ENCODE peak calls at places on chromosomes 12 and 14, in four cellular contexts. One of them, this sample, is unnamed.

GRCh38 chr12:31204995-31205582 is 120.9 kb downstream of the SINHCAF start:
- DNase-seq in RWPE2: no peak
- DNase-seq in colonic mucosa: no peak
- DNase-seq in GM23338: no peak
- DNase-seq in this sample: peak; percentile 25

GRCh38 chr12:8823565-8824300 is 1.3 kb downstream of the A2ML1 start:
- DNase-seq in RWPE2: no peak
- DNase-seq in colonic mucosa: no peak
- DNase-seq in GM23338: peak; percentile 93
- DNase-seq in this sample: no peak

GRCh38 chr12:94458882-94459772 is 540 bp downstream of the CEP83 start:
- DNase-seq in RWPE2: peak; percentile 44
- DNase-seq in colonic mucosa: no peak
- DNase-seq in GM23338: peak; percentile 40
- DNase-seq in this sample: peak; percentile 10

GRCh38 chr14:105331575-105332351 is 17.2 kb downstream of the PACS2 start:
- DNase-seq in RWPE2: peak; percentile 61
- DNase-seq in colonic mucosa: no peak
- DNase-seq in GM23338: no peak
- DNase-seq in this sample: no peak

GRCh38 chr12:132546647-132547046 is 56.7 kb downstream of the FBRSL1 start:
- DNase-seq in RWPE2: no peak
- DNase-seq in colonic mucosa: no peak
- DNase-seq in GM23338: no peak
- DNase-seq in this sample: no peak

GRCh38 chr12:33156042-33156441 is 259.5 kb upstream of the PKP2 start:
- DNase-seq in RWPE2: no peak
- DNase-seq in colonic mucosa: no peak
- DNase-seq in GM23338: no peak
- DNase-seq in this sample: no peak

GRCh38 chr14:40762177-40762576 is 844.5 kb upstream of the LRFN5 start:
- DNase-seq in RWPE2: no peak
- DNase-seq in colonic mucosa: no peak
- DNase-seq in GM23338: no peak
- DNase-seq in this sample: no peak

GRCh38 chr12:65962921-65963883 is 138.9 kb downstream of the HMGA2 start:
- DNase-seq in RWPE2: no peak
- DNase-seq in colonic mucosa: peak; percentile 41
- DNase-seq in GM23338: peak; percentile 84
- DNase-seq in this sample: no peak

GRCh38 chr14:37436519-37436918 is 158.5 kb downstream of the FOXA1 start:
- DNase-seq in RWPE2: no peak
- DNase-seq in colonic mucosa: peak; percentile 33
- DNase-seq in GM23338: no peak
- DNase-seq in this sample: no peak

GRCh38 chr12:76236640-76237039 is 111.6 kb downstream of the BBS10 start:
- DNase-seq in RWPE2: peak; percentile 70
- DNase-seq in colonic mucosa: no peak
- DNase-seq in GM23338: no peak
- DNase-seq in this sample: no peak

GRCh38 chr12:53970451-53970850 is 2.5 kb upstream of the HOXC11 start:
- DNase-seq in RWPE2: no peak
- DNase-seq in colonic mucosa: no peak
- DNase-seq in GM23338: no peak
- DNase-seq in this sample: no peak

GRCh38 chr12:53623986-53624385 is 2.2 kb downstream of the ATF7 start:
- DNase-seq in RWPE2: no peak
- DNase-seq in colonic mucosa: peak; percentile 50
- DNase-seq in GM23338: no peak
- DNase-seq in this sample: no peak

GRCh38 chr12:106205208-106206069 is 42.4 kb downstream of the CKAP4 start:
- DNase-seq in RWPE2: no peak
- DNase-seq in colonic mucosa: no peak
- DNase-seq in GM23338: peak; percentile 25
- DNase-seq in this sample: no peak

GRCh38 chr12:90922068-90922743 is 32.8 kb downstream of the CCER1 start:
- DNase-seq in RWPE2: no peak
- DNase-seq in colonic mucosa: no peak
- DNase-seq in GM23338: no peak
- DNase-seq in this sample: no peak

GRCh38 chr12:11814362-11814761 is 164.9 kb downstream of the ETV6 start:
- DNase-seq in RWPE2: no peak
- DNase-seq in colonic mucosa: no peak
- DNase-seq in GM23338: no peak
- DNase-seq in this sample: no peak

GRCh38 chr14:36656769-36657408 is 4.8 kb upstream of the PAX9 start:
- DNase-seq in RWPE2: no peak
- DNase-seq in colonic mucosa: no peak
- DNase-seq in GM23338: peak; percentile 61
- DNase-seq in this sample: no peak

GRCh38 chr12:6074394-6074793 is 50.1 kb downstream of the VWF start:
- DNase-seq in RWPE2: no peak
- DNase-seq in colonic mucosa: no peak
- DNase-seq in GM23338: no peak
- DNase-seq in this sample: no peak

GRCh38 chr12:2431810-2432209 is 363.0 kb upstream of the FKBP4 start:
- DNase-seq in RWPE2: no peak
- DNase-seq in colonic mucosa: no peak
- DNase-seq in GM23338: no peak
- DNase-seq in this sample: no peak

GRCh38 chr14:75501080-75501479 is 21.2 kb upstream of the BATF start:
- DNase-seq in RWPE2: no peak
- DNase-seq in colonic mucosa: no peak
- DNase-seq in GM23338: no peak
- DNase-seq in this sample: no peak

GRCh38 chr12:84131076-84131475 is 781.5 kb downstream of the SLC6A15 start:
- DNase-seq in RWPE2: no peak
- DNase-seq in colonic mucosa: no peak
- DNase-seq in GM23338: no peak
- DNase-seq in this sample: no peak

DNA sequence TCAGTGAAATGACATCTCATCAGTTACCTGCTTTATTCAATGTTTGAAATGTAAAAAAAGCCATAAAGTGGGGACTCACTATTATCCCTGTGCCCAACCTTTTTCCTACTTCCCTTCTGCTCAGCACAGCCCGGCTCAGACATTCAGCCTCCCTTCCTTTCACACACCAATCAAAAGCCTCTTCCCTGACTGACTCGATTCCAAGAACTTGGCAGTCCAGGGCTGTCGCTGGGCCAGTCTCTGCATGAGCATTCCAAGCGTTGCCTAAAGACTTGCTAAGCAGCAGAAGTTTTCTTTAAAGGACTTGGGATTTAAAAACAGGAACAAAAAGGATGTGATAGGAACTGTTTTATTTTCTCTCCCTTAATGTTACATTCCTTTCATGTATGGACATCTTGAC is 22.7 kb downstream of the ITPR2 start:
- DNase-seq in RWPE2: no peak
- DNase-seq in colonic mucosa: no peak
- DNase-seq in GM23338: peak; percentile 53
- DNase-seq in this sample: no peak
- H3K4me3 ChIP-seq in RWPE2: no peak overlapping the region
- H3K4me3 ChIP-seq in colonic mucosa: no peak overlapping the region
- H3K4me3 ChIP-seq in GM23338: no peak overlapping the region
- H3K4me3 ChIP-seq in this sample: no peak overlapping the region

GRCh38 chr12:68977909-68978610 is 45.1 kb upstream of the CPM start:
- DNase-seq in RWPE2: no peak
- DNase-seq in colonic mucosa: no peak
- DNase-seq in GM23338: no peak
- DNase-seq in this sample: no peak
- TF ChIP-seq CTCF in RWPE2: no peak
- TF ChIP-seq CTCF in colonic mucosa: no peak
- TF ChIP-seq CTCF in GM23338: no peak
- TF ChIP-seq CTCF in this sample: no peak

DNA sequence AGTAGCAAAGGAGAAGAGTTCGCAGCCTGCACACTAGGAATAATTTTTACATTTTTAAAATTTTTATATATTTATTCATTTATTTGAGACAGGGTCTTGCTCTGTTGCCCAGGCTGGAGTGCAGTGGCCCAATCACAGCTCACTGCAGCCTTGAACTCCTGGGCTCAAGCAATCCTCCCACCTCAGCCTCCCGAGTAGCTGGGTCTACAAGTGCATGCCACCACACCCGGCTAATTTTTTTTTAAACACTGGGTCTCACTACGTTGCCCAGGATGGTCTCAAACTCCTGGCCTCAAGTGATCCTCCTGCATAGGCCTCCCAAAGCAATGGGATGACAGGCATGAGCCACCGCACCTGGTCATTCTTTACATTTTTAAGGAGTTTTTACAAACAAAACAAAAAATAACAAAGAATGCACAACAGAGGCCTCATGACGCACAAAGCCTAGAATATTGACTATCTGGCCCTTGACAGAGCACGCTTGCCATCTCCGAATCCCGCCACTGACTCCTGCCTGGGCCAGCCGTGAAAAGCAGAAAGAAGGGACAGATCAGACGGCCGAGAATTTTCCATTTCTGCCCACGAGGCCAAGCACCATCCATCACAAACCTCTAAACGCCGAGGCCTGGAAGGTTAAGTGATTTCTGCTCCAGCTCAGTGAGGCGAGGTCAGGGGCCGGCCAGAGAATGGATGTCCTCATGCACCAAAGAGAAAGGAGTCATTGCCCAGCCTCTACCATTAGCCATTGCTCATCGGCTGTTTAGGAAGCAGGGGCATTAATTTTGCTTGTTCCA is 120.0 kb downstream of the SCARB1 start:
- DNase-seq in RWPE2: no peak
- DNase-seq in colonic mucosa: no peak
- DNase-seq in GM23338: no peak
- DNase-seq in this sample: no peak
- H3K27me3 ChIP-seq in RWPE2: no peaks in the 10 kb centered on the region
- H3K27me3 ChIP-seq in colonic mucosa: no peaks in the 10 kb centered on the region
- H3K27me3 ChIP-seq in GM23338: no peaks in the 10 kb centered on the region
- H3K27me3 ChIP-seq in this sample: no peaks in the 10 kb centered on the region

GRCh38 chr12:114480309-114481199 is 74.6 kb upstream of the TBX5 start:
- DNase-seq in RWPE2: no peak
- DNase-seq in colonic mucosa: no peak
- DNase-seq in GM23338: peak; percentile 43
- DNase-seq in this sample: no peak
- H3K4me3 ChIP-seq in RWPE2: peak overlapping the region; percentile 12
- H3K4me3 ChIP-seq in colonic mucosa: no peak overlapping the region
- H3K4me3 ChIP-seq in GM23338: peak overlapping the region; percentile 78
- H3K4me3 ChIP-seq in this sample: no peak overlapping the region

GRCh38 chr12:17976202-17976601 is 113.8 kb downstream of the RERGL start:
- DNase-seq in RWPE2: no peak
- DNase-seq in colonic mucosa: no peak
- DNase-seq in GM23338: peak; percentile 79
- DNase-seq in this sample: no peak
- TF ChIP-seq CTCF in RWPE2: peak; percentile 8
- TF ChIP-seq CTCF in colonic mucosa: no peak
- TF ChIP-seq CTCF in GM23338: peak; percentile 95
- TF ChIP-seq CTCF in this sample: no peak

DNA sequence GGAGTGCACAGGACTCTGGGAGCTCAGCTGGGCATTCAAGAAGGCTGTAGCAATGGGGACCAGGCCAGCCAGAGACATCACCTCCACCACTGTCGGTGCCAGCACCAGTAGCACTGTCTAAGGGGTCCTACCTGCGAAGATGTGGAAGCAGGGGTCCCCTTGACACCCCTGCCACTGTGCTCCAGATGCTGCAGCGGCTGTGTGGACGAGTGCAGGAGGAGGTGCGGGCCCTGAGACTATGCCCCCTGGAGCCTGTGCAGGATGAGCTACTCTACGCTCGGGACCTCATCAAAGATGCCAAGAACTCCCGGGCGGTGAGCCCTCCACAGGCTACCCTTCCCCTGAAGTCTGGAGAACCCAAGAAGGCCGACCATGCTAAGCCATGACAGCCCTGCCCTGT is 8.6 kb downstream of the CARMIL3 start:
- DNase-seq in RWPE2: peak; percentile 54
- DNase-seq in colonic mucosa: no peak
- DNase-seq in GM23338: no peak
- DNase-seq in this sample: no peak
- H3K27me3 ChIP-seq in RWPE2: no peaks in the 10 kb centered on the region
- H3K27me3 ChIP-seq in colonic mucosa: no peaks in the 10 kb centered on the region
- H3K27me3 ChIP-seq in GM23338: no peaks in the 10 kb centered on the region
- H3K27me3 ChIP-seq in this sample: no peaks in the 10 kb centered on the region

This sample was measured in GM06990.